ENCODE peak calls at places on chromosomes 11 and 22, in ten cellular contexts. B, T, Q, P, A, G, X, Z, N and Y are unnamed samples.

GRCh38 chr11:111938687-111939160 is 1.6 kb downstream of the DIXDC1 start:
- DNase-seq in Q (no peak), X (peak; percentile 63), N (peak; percentile 40), Z (peak; percentile 83), T (peak; percentile 83), A (no peak), B (no peak), P (no peak), G (no peak), Y (no peak)

GRCh38 chr22:42979606-42980005 is 35.3 kb downstream of the PACSIN2 start:
- DNase-seq in A (no peak), X (no peak), B (no peak), G (no peak), T (no peak), Z (no peak), Q (no peak), P (no peak), N (no peak), Y (no peak)

GRCh38 chr11:110571286-110571685 is 141.0 kb downstream of the ARHGAP20 start:
- DNase-seq in B (no peak), N (no peak), Q (no peak), X (no peak), Z (no peak), P (no peak), T (no peak), A (no peak), G (no peak), Y (no peak)

GRCh38 chr11:87743002-87743401 is 432.2 kb downstream of the RAB38 start:
- DNase-seq in G (no peak), N (no peak), Z (no peak), A (no peak), B (no peak), P (no peak), Q (no peak), T (no peak), X (no peak), Y (no peak)

GRCh38 chr11:88363566-88364169 is 26.1 kb upstream of the CTSC start:
- DNase-seq in A (no peak), B (no peak), X (peak; percentile 34), T (peak; percentile 24), Q (no peak), N (peak; percentile 38), G (no peak), P (no peak), Z (peak; percentile 37), Y (no peak)

GRCh38 chr22:28091486-28091885 is 172.4 kb upstream of the PITPNB start:
- DNase-seq in Z (no peak), X (no peak), P (no peak), N (no peak), A (no peak), Q (no peak), B (no peak), T (no peak), G (no peak), Y (no peak)

GRCh38 chr11:3823303-3823702 is 14.9 kb downstream of the PGAP2 start:
- DNase-seq in T (no peak), A (no peak), P (no peak), N (peak; percentile 73), G (no peak), Z (peak; percentile 89), B (peak; percentile 39), Q (peak; percentile 62), X (peak; percentile 84), Y (no peak)

GRCh38 chr22:24005201-24005600 is at the start of gene GSTT4:
- DNase-seq in Q (no peak), Z (no peak), A (no peak), N (peak; percentile 57), T (no peak), X (no peak), G (no peak), B (no peak), P (no peak), Y (no peak)

GRCh38 chr22:50270302-50271010 is at the start of gene MAPK11:
- DNase-seq in Q (no peak), X (peak; percentile 61), Z (peak; percentile 59), G (peak; percentile 72), B (no peak), T (peak; percentile 77), P (no peak), N (peak; percentile 73), A (peak; percentile 79), Y (peak; percentile 50)

GRCh38 chr22:50266994-50267393 is 3.2 kb downstream of the MAPK11 start:
- DNase-seq in P (no peak), Z (no peak), N (no peak), Q (no peak), T (no peak), B (no peak), A (no peak), G (no peak), X (no peak), Y (no peak)

GRCh38 chr22:50268655-50269113 is 1.5 kb downstream of the MAPK11 start:
- DNase-seq in P (no peak), Q (no peak), T (no peak), B (no peak), G (no peak), A (peak; percentile 85), Z (peak; percentile 25), N (peak; percentile 37), X (no peak), Y (no peak)

GRCh38 chr22:50269573-50270301 is 443 bp downstream of the MAPK11 start:
- DNase-seq in A (no peak), T (peak; percentile 67), X (peak; percentile 31), Z (peak; percentile 21), G (no peak), Q (no peak), N (peak; percentile 61), P (no peak), B (no peak), Y (no peak)

GRCh38 chr22:50267591-50268390 is 2.4 kb downstream of the MAPK11 start:
- DNase-seq in G (peak; percentile 68), Q (no peak), X (peak; percentile 38), Z (peak; percentile 27), B (no peak), P (peak; percentile 43), T (peak; percentile 59), A (peak; percentile 78), N (peak; percentile 69), Y (no peak)
- TF ChIP-seq CTCF in G (no peak), Q (peak; percentile 10), X (peak; percentile 33), Z (no peak), B (peak; percentile 10), P (no peak), T (peak; percentile 27), A (peak; percentile 8), N (peak; percentile 26), Y (no peak)

GRCh38 chr11:68821670-68822069 is 20.0 kb downstream of the CPT1A start:
- DNase-seq in N (no peak), A (no peak), Z (no peak), Q (no peak), B (no peak), G (no peak), X (no peak), P (no peak), T (no peak), Y (no peak)
- TF ChIP-seq CTCF in N (no peak), A (no peak), Z (no peak), Q (peak; percentile 13), B (no peak), G (no peak), X (no peak), P (no peak), T (no peak), Y (no peak)

DNA sequence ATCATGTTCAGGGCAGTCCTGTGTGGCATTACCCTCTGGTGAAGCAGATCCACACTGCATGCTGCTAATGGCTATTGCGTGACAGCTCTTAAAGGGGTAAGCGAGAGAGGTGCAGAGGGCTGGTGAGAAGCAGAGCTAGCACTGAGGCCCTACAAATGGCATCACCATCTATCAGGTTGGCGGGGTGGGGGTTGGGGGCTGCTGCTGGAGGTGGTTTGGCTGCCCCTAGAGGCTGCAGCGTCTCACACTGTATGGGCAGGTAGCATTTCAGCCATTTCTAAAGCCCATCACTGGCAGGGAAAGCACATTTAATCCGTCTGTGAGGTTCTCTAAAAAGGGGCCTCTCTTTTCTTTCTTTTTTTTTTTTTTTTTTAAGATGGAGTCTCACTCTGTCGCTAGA is 16.8 kb upstream of the TMA7B start:
- DNase-seq in Q (no peak), X (no peak), N (no peak), P (no peak), G (no peak), T (peak; percentile 32), A (no peak), Z (no peak), B (no peak), Y (no peak)
- TF ChIP-seq CTCF in Q (peak; percentile 15), X (no peak), N (no peak), P (no peak), G (no peak), T (peak; percentile 20), A (no peak), Z (no peak), B (no peak), Y (no peak)

GRCh38 chr11:72100462-72100861 is 2.6 kb downstream of the LAMTOR1 start:
- DNase-seq in T (no peak), Q (no peak), B (no peak), N (peak; percentile 12), X (no peak), Z (peak; percentile 45), P (no peak), A (no peak), G (no peak), Y (no peak)

GRCh38 chr11:72102162-72102561 is 935 bp downstream of the LAMTOR1 start:
- DNase-seq in A (no peak), P (no peak), Q (no peak), B (no peak), N (no peak), T (no peak), X (no peak), G (no peak), Z (no peak), Y (no peak)

GRCh38 chr11:72103754-72104167 is 664 bp upstream of the LAMTOR1 start:
- DNase-seq in A (no peak), B (no peak), G (no peak), Q (no peak), N (no peak), Z (no peak), X (no peak), P (no peak), T (no peak), Y (no peak)

GRCh38 chr11:72102631-72102945 is 509 bp downstream of the LAMTOR1 start:
- DNase-seq in Z (no peak), G (no peak), N (no peak), Q (no peak), A (no peak), X (no peak), B (no peak), P (no peak), T (no peak), Y (no peak)

DNA sequence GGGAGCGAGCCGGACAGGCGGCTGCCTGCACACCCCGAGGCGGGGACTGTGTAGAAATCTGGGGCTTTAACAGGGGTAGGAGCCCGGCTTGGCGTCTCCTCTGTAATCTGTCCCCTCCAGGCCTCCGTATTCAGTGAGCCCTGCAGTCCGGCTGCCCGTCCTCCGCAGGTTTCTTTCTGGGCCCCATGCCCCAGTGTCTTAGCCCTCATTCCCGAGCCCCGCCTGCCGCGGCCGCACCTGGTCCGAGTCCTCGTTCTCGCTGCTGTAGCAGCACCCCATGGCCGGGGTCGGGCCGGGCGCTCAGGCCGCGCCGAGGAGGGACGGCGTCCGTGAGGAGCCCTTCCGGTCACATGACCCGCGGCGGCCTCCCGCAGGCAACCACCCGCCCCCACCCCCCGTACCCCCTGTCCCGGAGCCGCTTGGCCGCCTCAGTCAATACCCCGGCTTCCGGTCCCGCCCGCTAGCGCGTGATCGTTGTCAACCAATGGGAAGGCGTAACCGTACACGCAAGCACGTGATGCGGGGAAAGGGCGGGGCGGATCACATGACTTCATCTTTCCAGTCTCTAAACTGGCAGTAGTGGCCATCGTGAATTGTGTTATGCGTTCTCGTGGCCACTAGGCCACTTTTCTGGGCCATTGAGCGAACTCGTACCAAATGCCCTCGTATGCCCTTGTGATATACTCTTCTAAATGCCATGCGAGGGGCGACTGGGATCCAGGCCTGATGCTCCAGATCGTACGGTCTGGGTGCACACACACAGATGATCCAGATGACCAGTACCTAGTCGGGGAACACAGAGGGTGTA is at the start of gene LAMTOR1:
- DNase-seq in G (peak; percentile 100), X (peak; percentile 99), P (peak; percentile 100), A (peak; percentile 99), Q (peak; percentile 98), Z (peak; percentile 99), B (peak; percentile 97), T (peak; percentile 99), N (peak; percentile 100), Y (peak; percentile 99)
- TF ChIP-seq CTCF in G (peak; percentile 10), X (peak; percentile 48), P (no peak), A (peak; percentile 5), Q (peak; percentile 39), Z (peak; percentile 40), B (peak; percentile 25), T (peak; percentile 27), N (peak; percentile 61), Y (peak; percentile 62)